ENCODE peak calls at places on chromosome 2, in seven cellular contexts. O is esophagus squamous epithelium, A is fibroblast of lung, L is endodermal cell, V is tibial artery, M is RWPE1, D is Caco-2. J is an unnamed sample.

GRCh38 chr2:128305555-128306080 is 13.1 kb downstream of the HS6ST1 start:
- DNase-seq in O (no peak), A (peak; percentile 45), L (no peak), V (no peak), M (peak; percentile 83), D (no peak), J (no peak)

GRCh38 chr2:190759749-190760213 is 110.9 kb downstream of the NAB1 start:
- DNase-seq in O (no peak), A (peak; percentile 85), L (no peak), V (no peak), M (peak; percentile 83), D (no peak), J (no peak)

GRCh38 chr2:109582928-109583895 is 30.6 kb downstream of the SEPTIN10 start:
- DNase-seq in O (no peak), A (peak; percentile 46), L (no peak), V (no peak), M (no peak), D (no peak), J (no peak)

GRCh38 chr2:20214566-20215182 is 10.3 kb downstream of the SDC1 start:
- DNase-seq in O (no peak), A (no peak), L (peak; percentile 45), V (no peak), M (no peak), D (no peak), J (no peak)

GRCh38 chr2:213167559-213167958 is 16.1 kb upstream of the IKZF2 start:
- DNase-seq in O (no peak), A (no peak), L (no peak), V (no peak), M (no peak), D (no peak), J (no peak)

GRCh38 chr2:64400733-64401500 is 53.0 kb upstream of the LGALSL start:
- DNase-seq in O (no peak), A (no peak), L (peak; percentile 74), V (no peak), M (no peak), D (no peak), J (no peak)

GRCh38 chr2:41197781-41198180 is 745.9 kb upstream of the SLC8A1 start:
- DNase-seq in O (no peak), A (no peak), L (no peak), V (no peak), M (no peak), D (no peak), J (no peak)

GRCh38 chr2:119011162-119011909 is 69.3 kb downstream of the MARCO start:
- DNase-seq in O (no peak), A (peak; percentile 28), L (peak; percentile 90), V (no peak), M (peak; percentile 48), D (peak; percentile 58), J (no peak)

GRCh38 chr2:7363906-7364305 is 446.7 kb downstream of the RNF144A start:
- DNase-seq in O (no peak), A (no peak), L (no peak), V (no peak), M (no peak), D (no peak), J (no peak)

GRCh38 chr2:111202266-111203040 is 81.7 kb downstream of the BCL2L11 start:
- DNase-seq in O (no peak), A (peak; percentile 86), L (no peak), V (no peak), M (no peak), D (no peak), J (no peak)

GRCh38 chr2:239598011-239598731 is 197.4 kb upstream of the HDAC4 start:
- DNase-seq in O (no peak), A (no peak), L (peak; percentile 33), V (no peak), M (no peak), D (no peak), J (no peak)

GRCh38 chr2:238120463-238121298 is 17.8 kb upstream of the KLHL30 start:
- DNase-seq in O (no peak), A (peak; percentile 10), L (peak; percentile 85), V (no peak), M (no peak), D (no peak), J (no peak)

GRCh38 chr2:63977904-63978303 is 41.3 kb downstream of the VPS54 start:
- DNase-seq in O (no peak), A (no peak), L (peak; percentile 74), V (no peak), M (no peak), D (no peak), J (no peak)

GRCh38 chr2:27683390-27684071 is 19.8 kb downstream of the SLC4A1AP start:
- DNase-seq in O (peak; percentile 6), A (peak; percentile 79), L (peak; percentile 95), V (peak; percentile 75), M (peak; percentile 68), D (peak; percentile 82), J (peak; percentile 93)

GRCh38 chr2:25788457-25788856 is 89.8 kb downstream of the ASXL2 start:
- DNase-seq in O (no peak), A (peak; percentile 8), L (no peak), V (no peak), M (no peak), D (no peak), J (no peak)

GRCh38 chr2:7919510-7919909 is 762.3 kb upstream of the ID2 start:
- DNase-seq in O (no peak), A (no peak), L (no peak), V (no peak), M (no peak), D (no peak), J (no peak)

GRCh38 chr2:218992196-218992595 is 1.0 kb downstream of the CRYBA2 start:
- DNase-seq in O (no peak), A (no peak), L (no peak), V (no peak), M (no peak), D (peak; percentile 24), J (no peak)

DNA sequence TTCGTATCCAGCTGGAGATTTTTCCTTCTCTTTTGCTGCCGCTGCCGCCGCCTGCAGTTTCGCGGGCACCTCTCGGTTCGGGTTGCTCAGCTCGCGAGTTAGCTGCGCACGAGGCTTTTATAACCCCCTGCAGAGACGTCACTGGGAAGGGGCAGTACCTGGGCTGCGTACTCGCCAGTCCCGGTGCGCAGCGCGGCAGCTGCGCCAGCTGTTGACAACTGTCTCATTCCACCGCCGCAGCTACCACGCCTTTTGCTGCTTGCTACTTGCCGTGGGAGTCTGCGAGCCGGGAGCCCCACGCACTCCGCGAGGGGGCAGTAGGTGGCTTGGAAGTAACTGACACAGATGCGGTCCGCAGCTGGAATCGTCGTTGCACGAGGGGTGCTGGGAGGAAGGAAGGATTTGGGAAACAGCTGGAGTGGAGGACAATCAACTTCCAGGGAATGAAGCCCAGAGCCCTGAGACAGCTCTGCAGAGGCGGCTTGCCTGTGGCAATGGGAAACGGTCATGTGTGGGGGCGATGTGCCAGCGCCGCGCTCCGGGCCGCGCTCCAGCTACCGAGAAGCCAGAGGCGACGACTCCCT is at the start of gene TACR1:
- DNase-seq in O (no peak), A (peak; percentile 70), L (peak; percentile 81), V (peak; percentile 54), M (peak; percentile 14), D (peak; percentile 78), J (peak; percentile 40)
- TF ChIP-seq CTCF in O (peak; percentile 28), A (peak; percentile 75), L (peak; percentile 64), V (peak; percentile 48), M (peak; percentile 8), D (peak; percentile 49), J (no peak)

GRCh38 chr2:67923696-67924095 is 139.1 kb downstream of the C1D start:
- DNase-seq in O (no peak), A (no peak), L (no peak), V (peak; percentile 25), M (no peak), D (no peak), J (no peak)

GRCh38 chr2:67918471-67918870 is 144.3 kb downstream of the C1D start:
- DNase-seq in O (no peak), A (peak; percentile 20), L (no peak), V (peak; percentile 38), M (no peak), D (no peak), J (no peak)

GRCh38 chr2:67917332-67918054 is 145.3 kb downstream of the C1D start:
- DNase-seq in O (no peak), A (peak; percentile 95), L (no peak), V (no peak), M (peak; percentile 86), D (no peak), J (no peak)

DNA sequence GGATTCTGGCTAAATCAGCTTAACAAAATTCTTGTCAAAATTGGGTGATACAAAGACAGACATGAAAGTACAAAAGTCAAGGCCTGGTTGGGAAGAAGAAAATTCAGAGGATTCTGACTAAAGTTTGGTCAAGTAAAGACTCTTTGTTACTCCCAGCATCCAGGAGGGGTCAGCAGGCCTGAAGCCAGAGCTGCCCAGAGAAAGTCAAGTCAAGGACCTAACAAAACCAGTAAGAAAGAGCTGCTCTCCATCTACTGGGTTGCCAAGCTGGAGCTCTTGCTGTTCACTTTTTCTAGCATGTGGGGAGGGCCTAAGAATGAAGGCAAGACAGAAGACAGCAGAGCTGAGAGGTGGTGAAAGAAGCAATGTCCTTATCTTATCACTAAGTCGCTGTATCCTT is 143.3 kb downstream of the C1D start:
- DNase-seq in O (no peak), A (no peak), L (peak; percentile 64), V (no peak), M (no peak), D (no peak), J (no peak)
- TF ChIP-seq CTCF in O (no peak), A (no peak), L (peak; percentile 63), V (no peak), M (no peak), D (no peak), J (no peak)

DNA sequence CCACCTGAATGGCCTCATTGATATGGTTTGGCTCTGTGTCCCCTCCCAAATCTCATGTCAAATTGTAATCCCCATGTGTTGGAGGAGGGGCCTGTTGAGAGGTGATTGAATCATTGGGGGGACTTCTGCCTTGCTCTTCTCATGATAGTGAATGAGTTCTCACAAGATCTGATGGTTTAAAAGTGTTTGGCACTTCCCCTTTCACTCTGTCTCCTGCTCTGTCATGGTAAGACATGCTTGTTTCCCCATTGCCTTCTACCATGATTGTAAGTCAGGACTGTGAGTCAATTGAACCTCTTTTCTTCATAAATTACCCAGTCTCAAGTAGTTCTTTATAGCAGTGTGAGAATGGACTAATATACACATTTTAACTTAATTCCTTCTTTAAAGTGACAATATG is 146.8 kb upstream of the KCNJ3 start:
- DNase-seq in O (no peak), A (no peak), L (no peak), V (no peak), M (no peak), D (no peak), J (no peak)
- TF ChIP-seq CTCF in O (no peak), A (no peak), L (no peak), V (no peak), M (no peak), D (no peak), J (no peak)

GRCh38 chr2:30979822-30980245 is 158.4 kb downstream of the GALNT14 start:
- DNase-seq in O (no peak), A (peak; percentile 49), L (peak; percentile 64), V (peak; percentile 56), M (peak; percentile 93), D (no peak), J (no peak)
- TF ChIP-seq CTCF in O (no peak), A (peak; percentile 9), L (peak; percentile 63), V (peak; percentile 50), M (peak; percentile 25), D (no peak), J (no peak)

DNA sequence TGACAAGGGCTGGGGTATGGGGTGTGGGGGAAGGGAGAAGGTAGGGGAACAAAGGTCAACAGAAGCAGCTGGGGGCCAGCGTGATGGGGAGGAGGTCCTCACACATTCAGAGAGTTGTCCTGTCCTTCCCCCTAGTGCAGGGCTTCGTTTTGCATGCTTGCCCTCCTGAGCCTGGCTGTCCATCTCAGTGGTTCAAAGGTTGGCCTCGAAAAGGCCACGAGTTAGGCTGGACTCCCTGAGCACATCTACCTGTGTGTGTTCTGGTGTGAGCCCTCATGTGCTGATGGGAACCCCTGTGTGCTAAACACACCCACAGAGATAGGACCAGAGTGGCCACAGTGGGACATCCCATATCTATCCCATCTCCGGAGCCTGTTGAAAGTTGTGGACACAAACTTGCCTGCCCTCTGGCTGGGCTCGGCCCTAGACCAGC is 51.9 kb downstream of the EPAS1 start:
- DNase-seq in O (no peak), A (no peak), L (no peak), V (no peak), M (no peak), D (no peak), J (no peak)
- TF ChIP-seq CTCF in O (no peak), A (no peak), L (no peak), V (no peak), M (no peak), D (no peak), J (no peak)

J was measured in omental fat pad.